ENCODE peak calls at places on chromosomes 1 and 21, in four cellular contexts. X is body of pancreas, H is endothelial cell of umbilical vein, S is ovary. B is an unnamed sample.

GRCh38 chr1:1084372-1085170 is 10.5 kb upstream of the RNF223 start:
- DNase-seq in X (no peak), H (no peak), S (no peak), B (no peak)

GRCh38 chr1:87278791-87279190 is 49.9 kb upstream of the LMO4 start:
- DNase-seq in X (no peak), H (no peak), S (no peak), B (no peak)

GRCh38 chr1:36084502-36085115 is 715 bp downstream of the TEKT2 start:
- DNase-seq in X (peak; percentile 52), H (no peak), S (no peak), B (no peak)

GRCh38 chr21:34913786-34914185 is 135.3 kb downstream of the RUNX1 start:
- DNase-seq in X (no peak), H (no peak), S (no peak), B (no peak)

GRCh38 chr1:235060607-235061470 is 67.8 kb downstream of the TOMM20 start:
- DNase-seq in X (peak; percentile 46), H (no peak), S (no peak), B (no peak)

GRCh38 chr1:65467536-65467935 is 47.1 kb downstream of the LEPR start:
- DNase-seq in X (peak; percentile 50), H (no peak), S (no peak), B (peak; percentile 91)

GRCh38 chr21:32587112-32587511 is 1.8 kb upstream of the TCP10L start:
- DNase-seq in X (no peak), H (no peak), S (no peak), B (peak; percentile 26)

GRCh38 chr1:187891993-187892392 is 1063.2 kb downstream of the PLA2G4A start:
- DNase-seq in X (no peak), H (no peak), S (no peak), B (no peak)

GRCh38 chr1:202618387-202619022 is 91.7 kb downstream of the SYT2 start:
- DNase-seq in X (no peak), H (no peak), S (no peak), B (no peak)

GRCh38 chr1:5819391-5820025 is 172.7 kb downstream of the NPHP4 start:
- DNase-seq in X (no peak), H (no peak), S (no peak), B (no peak)

GRCh38 chr21:27047331-27048314 is 80.7 kb upstream of the ADAMTS5 start:
- DNase-seq in X (no peak), H (no peak), S (no peak), B (no peak)

GRCh38 chr1:196970182-196970581 is 7.2 kb upstream of the CFHR5 start:
- DNase-seq in X (no peak), H (no peak), S (no peak), B (no peak)

GRCh38 chr1:46528297-46528955 is 23.0 kb downstream of the KNCN start:
- DNase-seq in X (no peak), H (no peak), S (no peak), B (no peak)

GRCh38 chr1:79235221-79236002 is 228.9 kb upstream of the ADGRL4 start:
- DNase-seq in X (no peak), H (peak; percentile 64), S (no peak), B (no peak)

GRCh38 chr1:228101994-228102790 is 933 bp downstream of the C1orf35 start:
- DNase-seq in X (peak; percentile 51), H (peak; percentile 64), S (no peak), B (peak; percentile 82)

GRCh38 chr21:33047231-33047630 is 21.5 kb downstream of the OLIG2 start:
- DNase-seq in X (no peak), H (no peak), S (no peak), B (no peak)

GRCh38 chr1:8121261-8122159 is 95.4 kb upstream of the ERRFI1 start:
- DNase-seq in X (peak; percentile 51), H (peak; percentile 99), S (peak; percentile 88), B (no peak)

GRCh38 chr1:998051-998821 is 1.7 kb downstream of the HES4 start:
- DNase-seq in X (no peak), H (no peak), S (no peak), B (no peak)

GRCh38 chr1:61043010-61043820 is 39.1 kb upstream of the NFIA start:
- DNase-seq in X (peak; percentile 91), H (peak; percentile 85), S (peak; percentile 90), B (peak; percentile 91)

GRCh38 chr1:33501309-33501708 is 28.9 kb downstream of the ZSCAN20 start:
- DNase-seq in X (no peak), H (no peak), S (no peak), B (no peak)

GRCh38 chr1:234125283-234125682 is 220.8 kb downstream of the SLC35F3 start:
- DNase-seq in X (peak; percentile 14), H (no peak), S (no peak), B (peak; percentile 39)

GRCh38 chr21:25115021-25115420 is 492.3 kb downstream of the MRPL39 start:
- DNase-seq in X (no peak), H (no peak), S (no peak), B (no peak)

GRCh38 chr1:30905898-30906620 is 2.5 kb downstream of the SDC3 start:
- DNase-seq in X (no peak), H (no peak), S (no peak), B (no peak)

GRCh38 chr1:98761238-98761637 is 99.7 kb downstream of the SNX7 start:
- DNase-seq in X (no peak), H (no peak), S (no peak), B (no peak)

GRCh38 chr1:216498277-216498676 is 75.0 kb upstream of the USH2A start:
- DNase-seq in X (no peak), H (no peak), S (no peak), B (no peak)

GRCh38 chr1:108314815-108315214 is 70.9 kb upstream of the NBPF4 start:
- DNase-seq in X (no peak), H (no peak), S (no peak), B (no peak)

GRCh38 chr1:205317311-205317917 is 4.1 kb downstream of the NUAK2 start:
- DNase-seq in X (peak; percentile 95), H (peak; percentile 59), S (peak; percentile 62), B (no peak)

GRCh38 chr21:35565204-35565611 is 495.1 kb downstream of the SETD4 start:
- DNase-seq in X (peak; percentile 12), H (peak; percentile 8), S (no peak), B (no peak)

GRCh38 chr1:243745361-243745760 is 104.7 kb downstream of the AKT3 start:
- DNase-seq in X (no peak), H (no peak), S (no peak), B (no peak)

GRCh38 chr1:224980181-224980580 is 50.7 kb downstream of the DNAH14 start:
- DNase-seq in X (no peak), H (no peak), S (no peak), B (no peak)

GRCh38 chr1:115164484-115164883 is 75.2 kb upstream of the TSPAN2 start:
- DNase-seq in X (no peak), H (no peak), S (no peak), B (no peak)

GRCh38 chr1:42264791-42265190 is 70.2 kb downstream of the FOXJ3 start:
- DNase-seq in X (no peak), H (no peak), S (no peak), B (no peak)
- TF ChIP-seq POLR2A in X (no peak), H (no peak), S (no peak), B (peak; percentile 9)

GRCh38 chr1:43454270-43455011 is 710 bp upstream of the HYI start:
- DNase-seq in X (peak; percentile 88), H (peak; percentile 86), S (peak; percentile 75), B (peak; percentile 82)
- TF ChIP-seq POLR2A in X (peak; percentile 46), H (peak; percentile 88), S (no peak), B (peak; percentile 57)

GRCh38 chr1:150210086-150210485 is 25.8 kb downstream of the ANP32E start:
- DNase-seq in X (no peak), H (no peak), S (no peak), B (no peak)

GRCh38 chr1:150212070-150212469 is 23.8 kb downstream of the ANP32E start:
- DNase-seq in X (no peak), H (no peak), S (no peak), B (no peak)

GRCh38 chr1:150210741-150211140 is 25.2 kb downstream of the ANP32E start:
- DNase-seq in X (no peak), H (no peak), S (no peak), B (no peak)

GRCh38 chr1:150213170-150214098 is 22.5 kb downstream of the ANP32E start:
- DNase-seq in X (peak; percentile 96), H (peak; percentile 88), S (peak; percentile 96), B (peak; percentile 97)
- TF ChIP-seq POLR2A in X (no peak), H (no peak), S (peak; percentile 43), B (peak; percentile 84)

GRCh38 chr1:24966121-24966723 is 36.1 kb upstream of the RUNX3 start:
- DNase-seq in X (no peak), H (no peak), S (no peak), B (no peak)

GRCh38 chr1:24968941-24969585 is 39.0 kb upstream of the RUNX3 start:
- DNase-seq in X (no peak), H (no peak), S (no peak), B (no peak)

GRCh38 chr1:24967555-24967954 is 37.5 kb upstream of the RUNX3 start:
- DNase-seq in X (no peak), H (no peak), S (no peak), B (no peak)

GRCh38 chr1:24966724-24967346 is 36.8 kb upstream of the RUNX3 start:
- DNase-seq in X (no peak), H (no peak), S (no peak), B (no peak)

DNA sequence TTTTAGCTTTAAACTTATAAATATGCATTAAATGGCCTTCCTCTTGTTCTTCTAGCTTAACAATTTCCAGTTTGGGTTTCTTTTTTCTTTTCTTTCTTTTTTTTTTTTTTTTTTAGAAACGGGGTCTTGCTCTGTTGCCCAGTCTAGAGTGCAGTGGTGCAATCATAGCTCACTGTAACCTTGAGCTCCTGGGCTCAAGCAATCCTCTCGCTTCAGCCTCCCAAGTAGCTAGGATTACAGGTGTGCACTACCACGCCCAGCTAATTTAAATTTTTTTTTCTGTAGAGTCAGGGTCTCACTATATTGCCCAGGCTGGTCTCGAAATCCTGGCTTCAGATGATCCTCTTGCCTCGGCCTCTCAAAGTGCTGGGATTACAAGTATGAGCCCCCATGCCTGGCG is 37.9 kb upstream of the RUNX3 start:
- DNase-seq in X (no peak), H (no peak), S (no peak), B (no peak)
- TF ChIP-seq POLR2A in X (no peak), H (no peak), S (no peak), B (no peak)

GRCh38 chr1:24949331-24949881 is 19.3 kb upstream of the RUNX3 start:
- DNase-seq in X (no peak), H (no peak), S (no peak), B (no peak)
- TF ChIP-seq POLR2A in X (no peak), H (no peak), S (no peak), B (no peak)

DNA sequence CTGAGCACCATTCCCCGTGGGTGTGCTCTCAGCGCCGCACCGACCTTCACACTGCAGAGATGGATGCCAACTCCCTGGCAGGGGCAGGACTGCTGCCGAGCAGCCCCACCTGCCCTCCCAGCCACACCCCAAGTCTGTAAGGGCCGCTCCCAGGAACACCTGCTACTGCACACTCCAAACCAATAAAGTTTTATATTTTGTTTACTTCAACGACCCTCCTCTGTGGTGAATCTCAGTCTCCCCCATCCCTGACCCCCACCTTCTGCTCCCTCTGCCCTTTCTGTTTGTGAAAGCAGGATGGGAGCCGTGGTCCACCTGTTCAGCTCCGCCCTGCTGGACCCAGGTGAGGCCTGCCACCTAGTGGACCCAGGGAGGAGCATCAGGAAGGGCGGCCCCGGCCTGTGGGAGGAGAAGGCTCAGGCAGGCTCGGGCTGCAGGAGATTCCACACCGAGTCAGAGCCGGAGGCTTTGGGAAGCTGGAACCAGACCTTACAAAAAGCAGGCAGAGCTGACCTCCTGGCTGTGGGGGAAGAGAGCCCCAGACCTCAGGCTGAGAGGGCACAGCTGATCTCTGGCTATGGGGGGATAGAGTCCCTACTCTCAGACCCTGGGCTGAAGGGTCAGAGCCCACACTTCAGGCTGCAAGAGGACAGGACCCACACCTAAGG is 982 bp upstream of the TMEM82 start:
- DNase-seq in X (peak; percentile 90), H (peak; percentile 49), S (peak; percentile 82), B (peak; percentile 74)
- TF ChIP-seq POLR2A in X (no peak), H (no peak), S (peak; percentile 6), B (no peak)